ENCODE peak calls at places on chromosome 1, in eight cellular contexts. One of them, this sample, is unnamed.

GRCh38 chr1:6979003-6979577 is 193.8 kb downstream of the CAMTA1 start:
- DNase-seq in endothelial cell of umbilical vein: no peak
- DNase-seq in GM23338: no peak
- DNase-seq in OCI-LY7: no peak
- DNase-seq in HCT116: no peak
- DNase-seq in GM12864: no peak
- DNase-seq in lung: no peak
- DNase-seq in Panc1: no peak
- DNase-seq in this sample: no peak

GRCh38 chr1:21270086-21270689 is 20.1 kb downstream of the ECE1 start:
- DNase-seq in OCI-LY7: peak
- DNase-seq in endothelial cell of umbilical vein: peak
- DNase-seq in HCT116: peak
- DNase-seq in Panc1: peak
- DNase-seq in GM12864: peak
- DNase-seq in lung: peak
- DNase-seq in GM23338: peak
- DNase-seq in this sample: no peak

GRCh38 chr1:221886311-221887090 is 144.6 kb upstream of the DUSP10 start:
- DNase-seq in Panc1: no peak
- DNase-seq in endothelial cell of umbilical vein: no peak
- DNase-seq in GM12864: no peak
- DNase-seq in GM23338: no peak
- DNase-seq in HCT116: no peak
- DNase-seq in lung: no peak
- DNase-seq in OCI-LY7: no peak
- DNase-seq in this sample: no peak

GRCh38 chr1:35222322-35223108 is 29.6 kb upstream of the SFPQ start:
- DNase-seq in lung: no peak
- DNase-seq in GM23338: no peak
- DNase-seq in Panc1: no peak
- DNase-seq in endothelial cell of umbilical vein: no peak
- DNase-seq in OCI-LY7: no peak
- DNase-seq in GM12864: no peak
- DNase-seq in HCT116: no peak
- DNase-seq in this sample: no peak

GRCh38 chr1:165631403-165632151 is 543 bp downstream of the MGST3 start:
- DNase-seq in GM12864: no peak
- DNase-seq in lung: peak
- DNase-seq in endothelial cell of umbilical vein: peak
- DNase-seq in HCT116: peak
- DNase-seq in OCI-LY7: peak
- DNase-seq in Panc1: no peak
- DNase-seq in GM23338: peak
- DNase-seq in this sample: peak

GRCh38 chr1:66893712-66894111 is 30.9 kb downstream of the DNAI4 start:
- DNase-seq in OCI-LY7: no peak
- DNase-seq in GM12864: no peak
- DNase-seq in HCT116: no peak
- DNase-seq in Panc1: no peak
- DNase-seq in endothelial cell of umbilical vein: no peak
- DNase-seq in GM23338: no peak
- DNase-seq in lung: no peak
- DNase-seq in this sample: no peak

GRCh38 chr1:68230901-68231626 is 1.3 kb downstream of the WLS start:
- DNase-seq in endothelial cell of umbilical vein: no peak
- DNase-seq in OCI-LY7: no peak
- DNase-seq in Panc1: no peak
- DNase-seq in GM12864: no peak
- DNase-seq in GM23338: peak
- DNase-seq in lung: peak
- DNase-seq in HCT116: no peak
- DNase-seq in this sample: peak

GRCh38 chr1:155729031-155729898 is 40.4 kb downstream of the DAP3 start:
- DNase-seq in Panc1: no peak
- DNase-seq in HCT116: peak
- DNase-seq in GM12864: no peak
- DNase-seq in GM23338: peak
- DNase-seq in endothelial cell of umbilical vein: peak
- DNase-seq in lung: peak
- DNase-seq in OCI-LY7: peak
- DNase-seq in this sample: peak

GRCh38 chr1:159867322-159868064 is 5.0 kb upstream of the VSIG8 start:
- DNase-seq in endothelial cell of umbilical vein: peak
- DNase-seq in GM12864: no peak
- DNase-seq in Panc1: no peak
- DNase-seq in GM23338: peak
- DNase-seq in OCI-LY7: no peak
- DNase-seq in HCT116: no peak
- DNase-seq in lung: peak
- DNase-seq in this sample: peak

GRCh38 chr1:221718391-221719277 is 23.3 kb downstream of the DUSP10 start:
- DNase-seq in lung: no peak
- DNase-seq in GM23338: peak
- DNase-seq in GM12864: no peak
- DNase-seq in Panc1: no peak
- DNase-seq in endothelial cell of umbilical vein: peak
- DNase-seq in HCT116: no peak
- DNase-seq in OCI-LY7: no peak
- DNase-seq in this sample: no peak

GRCh38 chr1:1385931-1386330 is 10.9 kb upstream of the AURKAIP1 start:
- DNase-seq in GM12864: no peak
- DNase-seq in endothelial cell of umbilical vein: no peak
- DNase-seq in HCT116: no peak
- DNase-seq in Panc1: no peak
- DNase-seq in OCI-LY7: no peak
- DNase-seq in GM23338: no peak
- DNase-seq in lung: no peak
- DNase-seq in this sample: no peak

GRCh38 chr1:67939176-67939751 is 106.0 kb upstream of the GNG12 start:
- DNase-seq in OCI-LY7: no peak
- DNase-seq in GM12864: no peak
- DNase-seq in endothelial cell of umbilical vein: peak
- DNase-seq in HCT116: no peak
- DNase-seq in GM23338: no peak
- DNase-seq in Panc1: no peak
- DNase-seq in lung: no peak
- DNase-seq in this sample: no peak

GRCh38 chr1:224700915-224701531 is 84.9 kb downstream of the CNIH3 start:
- DNase-seq in OCI-LY7: peak
- DNase-seq in endothelial cell of umbilical vein: no peak
- DNase-seq in GM12864: no peak
- DNase-seq in lung: no peak
- DNase-seq in GM23338: peak
- DNase-seq in HCT116: peak
- DNase-seq in Panc1: no peak
- DNase-seq in this sample: no peak

GRCh38 chr1:214952648-214953047 is 129.9 kb upstream of the KCNK2 start:
- DNase-seq in OCI-LY7: no peak
- DNase-seq in lung: no peak
- DNase-seq in HCT116: peak
- DNase-seq in GM12864: no peak
- DNase-seq in Panc1: no peak
- DNase-seq in GM23338: peak
- DNase-seq in endothelial cell of umbilical vein: no peak
- DNase-seq in this sample: no peak

GRCh38 chr1:8358241-8358896 is 40.5 kb downstream of the SLC45A1 start:
- DNase-seq in OCI-LY7: no peak
- DNase-seq in Panc1: no peak
- DNase-seq in endothelial cell of umbilical vein: no peak
- DNase-seq in GM12864: no peak
- DNase-seq in HCT116: no peak
- DNase-seq in lung: no peak
- DNase-seq in GM23338: no peak
- DNase-seq in this sample: no peak

GRCh38 chr1:187261637-187262036 is 432.9 kb downstream of the PLA2G4A start:
- DNase-seq in Panc1: no peak
- DNase-seq in GM12864: no peak
- DNase-seq in GM23338: no peak
- DNase-seq in HCT116: no peak
- DNase-seq in endothelial cell of umbilical vein: no peak
- DNase-seq in lung: no peak
- DNase-seq in OCI-LY7: no peak
- DNase-seq in this sample: no peak

GRCh38 chr1:8474369-8474768 is 156.5 kb downstream of the SLC45A1 start:
- DNase-seq in HCT116: no peak
- DNase-seq in GM12864: no peak
- DNase-seq in OCI-LY7: no peak
- DNase-seq in endothelial cell of umbilical vein: no peak
- DNase-seq in Panc1: no peak
- DNase-seq in GM23338: no peak
- DNase-seq in lung: no peak
- DNase-seq in this sample: no peak

GRCh38 chr1:41661428-41662060 is 177.1 kb upstream of the EDN2 start:
- DNase-seq in Panc1: no peak
- DNase-seq in OCI-LY7: no peak
- DNase-seq in GM23338: peak
- DNase-seq in lung: no peak
- DNase-seq in GM12864: no peak
- DNase-seq in endothelial cell of umbilical vein: peak
- DNase-seq in HCT116: no peak
- DNase-seq in this sample: peak

GRCh38 chr1:97243973-97244560 is 522.5 kb downstream of the PTBP2 start:
- DNase-seq in GM23338: peak
- DNase-seq in endothelial cell of umbilical vein: peak
- DNase-seq in lung: no peak
- DNase-seq in HCT116: peak
- DNase-seq in OCI-LY7: peak
- DNase-seq in Panc1: no peak
- DNase-seq in GM12864: no peak
- DNase-seq in this sample: no peak

GRCh38 chr1:203480084-203480483 is 4.5 kb downstream of the PRELP start:
- DNase-seq in Panc1: no peak
- DNase-seq in endothelial cell of umbilical vein: no peak
- DNase-seq in GM12864: no peak
- DNase-seq in HCT116: no peak
- DNase-seq in lung: no peak
- DNase-seq in OCI-LY7: no peak
- DNase-seq in GM23338: no peak
- DNase-seq in this sample: no peak
- H3K4me3 ChIP-seq in Panc1: no peak
- H3K4me3 ChIP-seq in endothelial cell of umbilical vein: no peak
- H3K4me3 ChIP-seq in GM12864: no peak
- H3K4me3 ChIP-seq in HCT116: no peak
- H3K4me3 ChIP-seq in lung: no peak
- H3K4me3 ChIP-seq in OCI-LY7: no peak
- H3K4me3 ChIP-seq in GM23338: no peak
- H3K4me3 ChIP-seq in this sample: no peak

GRCh38 chr1:32201011-32201855 is 838 bp downstream of the CCDC28B start:
- DNase-seq in HCT116: no peak
- DNase-seq in OCI-LY7: peak
- DNase-seq in GM23338: peak
- DNase-seq in lung: peak
- DNase-seq in Panc1: no peak
- DNase-seq in endothelial cell of umbilical vein: peak
- DNase-seq in GM12864: peak
- DNase-seq in this sample: peak
- TF ChIP-seq CTCF in HCT116: no peak
- TF ChIP-seq CTCF in OCI-LY7: peak
- TF ChIP-seq CTCF in GM23338: peak
- TF ChIP-seq CTCF in lung: no peak
- TF ChIP-seq CTCF in Panc1: no peak
- TF ChIP-seq CTCF in endothelial cell of umbilical vein: no peak
- TF ChIP-seq CTCF in GM12864: no peak
- TF ChIP-seq CTCF in this sample: no peak

GRCh38 chr1:3126756-3127718 is 58.0 kb downstream of the PRDM16 start:
- DNase-seq in lung: no peak
- DNase-seq in OCI-LY7: no peak
- DNase-seq in GM23338: no peak
- DNase-seq in GM12864: no peak
- DNase-seq in HCT116: no peak
- DNase-seq in Panc1: no peak
- DNase-seq in endothelial cell of umbilical vein: no peak
- DNase-seq in this sample: peak

GRCh38 chr1:3129133-3129490 is 60.1 kb downstream of the PRDM16 start:
- DNase-seq in GM23338: no peak
- DNase-seq in HCT116: no peak
- DNase-seq in endothelial cell of umbilical vein: no peak
- DNase-seq in lung: no peak
- DNase-seq in GM12864: no peak
- DNase-seq in OCI-LY7: no peak
- DNase-seq in Panc1: no peak
- DNase-seq in this sample: no peak

GRCh38 chr1:3125546-3126368 is 56.8 kb downstream of the PRDM16 start:
- DNase-seq in HCT116: no peak
- DNase-seq in Panc1: no peak
- DNase-seq in GM12864: no peak
- DNase-seq in lung: no peak
- DNase-seq in endothelial cell of umbilical vein: no peak
- DNase-seq in OCI-LY7: no peak
- DNase-seq in GM23338: no peak
- DNase-seq in this sample: no peak

GRCh38 chr1:3128431-3129132 is 59.6 kb downstream of the PRDM16 start:
- DNase-seq in OCI-LY7: no peak
- DNase-seq in HCT116: no peak
- DNase-seq in Panc1: no peak
- DNase-seq in lung: no peak
- DNase-seq in GM12864: no peak
- DNase-seq in endothelial cell of umbilical vein: no peak
- DNase-seq in GM23338: no peak
- DNase-seq in this sample: no peak

GRCh38 chr1:3127738-3128137 is 58.7 kb downstream of the PRDM16 start:
- DNase-seq in endothelial cell of umbilical vein: no peak
- DNase-seq in GM23338: no peak
- DNase-seq in HCT116: no peak
- DNase-seq in OCI-LY7: no peak
- DNase-seq in GM12864: no peak
- DNase-seq in Panc1: no peak
- DNase-seq in lung: peak
- DNase-seq in this sample: no peak
- H3K4me3 ChIP-seq in endothelial cell of umbilical vein: no peak
- H3K4me3 ChIP-seq in GM23338: no peak
- H3K4me3 ChIP-seq in HCT116: no peak
- H3K4me3 ChIP-seq in OCI-LY7: no peak
- H3K4me3 ChIP-seq in GM12864: no peak
- H3K4me3 ChIP-seq in Panc1: no peak
- H3K4me3 ChIP-seq in lung: no peak
- H3K4me3 ChIP-seq in this sample: no peak

GRCh38 chr1:181390350-181391080 is 92.8 kb upstream of the CACNA1E start:
- DNase-seq in OCI-LY7: no peak
- DNase-seq in lung: no peak
- DNase-seq in HCT116: no peak
- DNase-seq in Panc1: no peak
- DNase-seq in endothelial cell of umbilical vein: no peak
- DNase-seq in GM23338: no peak
- DNase-seq in GM12864: no peak
- DNase-seq in this sample: no peak

GRCh38 chr1:181394766-181395165 is 88.6 kb upstream of the CACNA1E start:
- DNase-seq in GM23338: no peak
- DNase-seq in endothelial cell of umbilical vein: no peak
- DNase-seq in HCT116: no peak
- DNase-seq in OCI-LY7: no peak
- DNase-seq in Panc1: no peak
- DNase-seq in lung: no peak
- DNase-seq in GM12864: no peak
- DNase-seq in this sample: no peak

GRCh38 chr1:181392133-181392532 is 91.2 kb upstream of the CACNA1E start:
- DNase-seq in OCI-LY7: no peak
- DNase-seq in GM12864: no peak
- DNase-seq in lung: no peak
- DNase-seq in GM23338: no peak
- DNase-seq in endothelial cell of umbilical vein: no peak
- DNase-seq in Panc1: no peak
- DNase-seq in HCT116: no peak
- DNase-seq in this sample: no peak

GRCh38 chr1:181392613-181393170 is 90.6 kb upstream of the CACNA1E start:
- DNase-seq in HCT116: no peak
- DNase-seq in GM12864: no peak
- DNase-seq in lung: no peak
- DNase-seq in endothelial cell of umbilical vein: no peak
- DNase-seq in OCI-LY7: no peak
- DNase-seq in Panc1: no peak
- DNase-seq in GM23338: no peak
- DNase-seq in this sample: no peak

GRCh38 chr1:181391297-181391905 is 91.9 kb upstream of the CACNA1E start:
- DNase-seq in lung: no peak
- DNase-seq in OCI-LY7: no peak
- DNase-seq in Panc1: no peak
- DNase-seq in GM23338: peak
- DNase-seq in HCT116: no peak
- DNase-seq in endothelial cell of umbilical vein: no peak
- DNase-seq in GM12864: no peak
- DNase-seq in this sample: no peak
- TF ChIP-seq CTCF in lung: no peak
- TF ChIP-seq CTCF in OCI-LY7: no peak
- TF ChIP-seq CTCF in Panc1: no peak
- TF ChIP-seq CTCF in GM23338: peak
- TF ChIP-seq CTCF in HCT116: no peak
- TF ChIP-seq CTCF in endothelial cell of umbilical vein: no peak
- TF ChIP-seq CTCF in GM12864: peak
- TF ChIP-seq CTCF in this sample: no peak

This sample was measured in prostate gland.